ENCODE peak calls at places on chromosomes 2 and 18, in six cellular contexts. One of them, this sample, is unnamed.

GRCh38 chr2:6748399-6748798 is 117.3 kb downstream of the CMPK2 start:
- DNase-seq in K562: no peak
- DNase-seq in tibial nerve: no peak
- DNase-seq in A549: no peak
- DNase-seq in upper lobe of left lung: no peak
- DNase-seq in sigmoid colon: no peak
- DNase-seq in this sample: no peak

GRCh38 chr2:190338453-190338852 is 4.9 kb upstream of the INPP1 start:
- DNase-seq in upper lobe of left lung: no peak
- DNase-seq in K562: no peak
- DNase-seq in sigmoid colon: no peak
- DNase-seq in A549: no peak
- DNase-seq in tibial nerve: no peak
- DNase-seq in this sample: no peak

GRCh38 chr2:199465988-199466703 is 8.4 kb upstream of the SATB2 start:
- DNase-seq in A549: no peak
- DNase-seq in sigmoid colon: no peak
- DNase-seq in K562: no peak
- DNase-seq in tibial nerve: no peak
- DNase-seq in upper lobe of left lung: no peak
- DNase-seq in this sample: no peak

GRCh38 chr2:19474128-19474527 is 115.7 kb upstream of the OSR1 start:
- DNase-seq in upper lobe of left lung: no peak
- DNase-seq in K562: no peak
- DNase-seq in A549: no peak
- DNase-seq in tibial nerve: no peak
- DNase-seq in sigmoid colon: peak; percentile 68
- DNase-seq in this sample: no peak

GRCh38 chr18:58276640-58277456 is 232.8 kb downstream of the NEDD4L start:
- DNase-seq in A549: no peak
- DNase-seq in sigmoid colon: no peak
- DNase-seq in K562: no peak
- DNase-seq in tibial nerve: no peak
- DNase-seq in upper lobe of left lung: no peak
- DNase-seq in this sample: no peak

GRCh38 chr2:79855264-79856006 is 342.6 kb downstream of the CTNNA2 start:
- DNase-seq in K562: no peak
- DNase-seq in A549: peak; percentile 6
- DNase-seq in tibial nerve: no peak
- DNase-seq in sigmoid colon: no peak
- DNase-seq in upper lobe of left lung: no peak
- DNase-seq in this sample: no peak

GRCh38 chr2:218781691-218782528 is at the start of gene CYP27A1:
- DNase-seq in A549: no peak
- DNase-seq in upper lobe of left lung: peak; percentile 89
- DNase-seq in K562: no peak
- DNase-seq in sigmoid colon: peak; percentile 81
- DNase-seq in tibial nerve: peak; percentile 49
- DNase-seq in this sample: peak; percentile 65

GRCh38 chr18:33051397-33051796 is 278.6 kb upstream of the KLHL14 start:
- DNase-seq in A549: no peak
- DNase-seq in sigmoid colon: no peak
- DNase-seq in upper lobe of left lung: no peak
- DNase-seq in K562: no peak
- DNase-seq in tibial nerve: no peak
- DNase-seq in this sample: no peak

GRCh38 chr18:73087291-73087977 is 219.6 kb upstream of the NETO1 start:
- DNase-seq in sigmoid colon: no peak
- DNase-seq in A549: no peak
- DNase-seq in tibial nerve: no peak
- DNase-seq in upper lobe of left lung: no peak
- DNase-seq in K562: no peak
- DNase-seq in this sample: no peak

GRCh38 chr2:180705122-180705521 is 275.3 kb upstream of the UBE2E3 start:
- DNase-seq in upper lobe of left lung: no peak
- DNase-seq in tibial nerve: no peak
- DNase-seq in A549: no peak
- DNase-seq in sigmoid colon: no peak
- DNase-seq in K562: no peak
- DNase-seq in this sample: no peak

GRCh38 chr2:150752229-150752628 is 264.8 kb upstream of the RND3 start:
- DNase-seq in K562: no peak
- DNase-seq in upper lobe of left lung: no peak
- DNase-seq in sigmoid colon: no peak
- DNase-seq in tibial nerve: no peak
- DNase-seq in A549: no peak
- DNase-seq in this sample: no peak

GRCh38 chr2:26637811-26638310 is 3.3 kb downstream of the CIB4 start:
- DNase-seq in A549: no peak
- DNase-seq in sigmoid colon: peak; percentile 27
- DNase-seq in tibial nerve: no peak
- DNase-seq in upper lobe of left lung: peak; percentile 62
- DNase-seq in K562: no peak
- DNase-seq in this sample: no peak

GRCh38 chr18:34880882-34881852 is 160.0 kb upstream of the MAPRE2 start:
- DNase-seq in upper lobe of left lung: no peak
- DNase-seq in A549: no peak
- DNase-seq in K562: no peak
- DNase-seq in sigmoid colon: no peak
- DNase-seq in tibial nerve: no peak
- DNase-seq in this sample: no peak

GRCh38 chr2:133776936-133777587 is 208.8 kb upstream of the NCKAP5 start:
- DNase-seq in K562: no peak
- DNase-seq in A549: no peak
- DNase-seq in sigmoid colon: no peak
- DNase-seq in tibial nerve: no peak
- DNase-seq in upper lobe of left lung: no peak
- DNase-seq in this sample: no peak

GRCh38 chr2:238523158-238524110 is 96.7 kb downstream of the ASB1 start:
- DNase-seq in sigmoid colon: peak; percentile 97
- DNase-seq in upper lobe of left lung: peak; percentile 70
- DNase-seq in A549: no peak
- DNase-seq in tibial nerve: peak; percentile 59
- DNase-seq in K562: no peak
- DNase-seq in this sample: peak; percentile 82

GRCh38 chr2:11329759-11330158 is 14.7 kb downstream of the ROCK2 start:
- DNase-seq in tibial nerve: no peak
- DNase-seq in A549: no peak
- DNase-seq in sigmoid colon: no peak
- DNase-seq in upper lobe of left lung: no peak
- DNase-seq in K562: no peak
- DNase-seq in this sample: no peak

GRCh38 chr2:226439337-226439736 is 360.3 kb downstream of the IRS1 start:
- DNase-seq in A549: no peak
- DNase-seq in tibial nerve: no peak
- DNase-seq in sigmoid colon: no peak
- DNase-seq in K562: no peak
- DNase-seq in upper lobe of left lung: no peak
- DNase-seq in this sample: no peak

GRCh38 chr2:232434563-232435374 is 21.2 kb upstream of the ALPI start:
- DNase-seq in tibial nerve: no peak
- DNase-seq in upper lobe of left lung: no peak
- DNase-seq in sigmoid colon: no peak
- DNase-seq in A549: no peak
- DNase-seq in K562: no peak
- DNase-seq in this sample: no peak

GRCh38 chr2:185417111-185417510 is 321.5 kb upstream of the FSIP2 start:
- DNase-seq in tibial nerve: no peak
- DNase-seq in K562: no peak
- DNase-seq in A549: no peak
- DNase-seq in upper lobe of left lung: no peak
- DNase-seq in sigmoid colon: no peak
- DNase-seq in this sample: no peak

GRCh38 chr18:9683418-9684396 is 24.4 kb upstream of the RAB31 start:
- DNase-seq in K562: peak; percentile 63
- DNase-seq in tibial nerve: no peak
- DNase-seq in sigmoid colon: no peak
- DNase-seq in A549: no peak
- DNase-seq in upper lobe of left lung: no peak
- DNase-seq in this sample: peak; percentile 43

GRCh38 chr2:145186303-145186702 is 666.4 kb upstream of the ZEB2 start:
- DNase-seq in sigmoid colon: peak; percentile 69
- DNase-seq in K562: peak; percentile 14
- DNase-seq in A549: no peak
- DNase-seq in tibial nerve: peak; percentile 20
- DNase-seq in upper lobe of left lung: no peak
- DNase-seq in this sample: no peak

GRCh38 chr2:150517951-150518680 is 30.6 kb upstream of the RND3 start:
- DNase-seq in upper lobe of left lung: no peak
- DNase-seq in K562: no peak
- DNase-seq in tibial nerve: no peak
- DNase-seq in A549: no peak
- DNase-seq in sigmoid colon: no peak
- DNase-seq in this sample: no peak

GRCh38 chr18:60050821-60051220 is 151.0 kb downstream of the PMAIP1 start:
- DNase-seq in K562: no peak
- DNase-seq in upper lobe of left lung: no peak
- DNase-seq in sigmoid colon: no peak
- DNase-seq in tibial nerve: no peak
- DNase-seq in A549: no peak
- DNase-seq in this sample: no peak

GRCh38 chr2:21501344-21502027 is 377.7 kb downstream of the TDRD15 start:
- DNase-seq in tibial nerve: no peak
- DNase-seq in upper lobe of left lung: no peak
- DNase-seq in K562: no peak
- DNase-seq in A549: no peak
- DNase-seq in sigmoid colon: no peak
- DNase-seq in this sample: no peak

GRCh38 chr2:201182650-201183372 is at the start of gene CASP10:
- DNase-seq in K562: peak; percentile 83
- DNase-seq in upper lobe of left lung: no peak
- DNase-seq in sigmoid colon: no peak
- DNase-seq in tibial nerve: no peak
- DNase-seq in A549: peak; percentile 84
- DNase-seq in this sample: no peak

GRCh38 chr2:98269274-98269673 is 77.0 kb upstream of the CNGA3 start:
- DNase-seq in A549: peak; percentile 44
- DNase-seq in tibial nerve: no peak
- DNase-seq in K562: peak; percentile 29
- DNase-seq in sigmoid colon: no peak
- DNase-seq in upper lobe of left lung: no peak
- DNase-seq in this sample: no peak

DNA sequence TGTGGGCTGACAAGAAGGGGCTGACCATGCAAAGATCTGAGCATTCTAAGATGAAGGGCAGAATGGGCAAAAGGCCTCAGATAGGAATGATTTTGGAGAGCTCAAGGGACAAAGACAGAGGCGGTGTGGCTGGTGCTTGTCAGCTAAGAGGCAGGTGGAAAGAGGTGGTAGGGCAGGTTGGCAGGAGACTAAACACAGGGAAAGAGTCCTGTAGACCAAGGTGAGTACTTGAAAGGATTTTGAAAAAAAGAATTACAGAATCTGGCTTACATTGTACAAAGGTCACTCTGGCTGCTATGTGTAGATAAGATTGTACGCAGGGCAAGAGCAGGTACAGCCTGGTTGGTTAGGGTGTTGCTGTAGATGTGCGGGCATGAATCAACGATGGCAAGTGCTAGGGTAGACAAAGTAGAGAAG is 50.6 kb downstream of the STK39 start:
- DNase-seq in upper lobe of left lung: no peak
- DNase-seq in A549: no peak
- DNase-seq in K562: no peak
- DNase-seq in tibial nerve: no peak
- DNase-seq in sigmoid colon: no peak
- DNase-seq in this sample: no peak
- TF ChIP-seq EP300 in upper lobe of left lung: no peak
- TF ChIP-seq EP300 in A549: no peak
- TF ChIP-seq EP300 in K562: no peak
- TF ChIP-seq EP300 in tibial nerve: no peak
- TF ChIP-seq EP300 in sigmoid colon: no peak
- TF ChIP-seq EP300 in this sample: no peak

GRCh38 chr2:109513749-109514588 is 99.8 kb downstream of the SEPTIN10 start:
- DNase-seq in A549: no peak
- DNase-seq in K562: no peak
- DNase-seq in tibial nerve: no peak
- DNase-seq in sigmoid colon: peak; percentile 88
- DNase-seq in upper lobe of left lung: no peak
- DNase-seq in this sample: peak; percentile 71
- TF ChIP-seq POLR2A in A549: no peak
- TF ChIP-seq POLR2A in K562: no peak
- TF ChIP-seq POLR2A in tibial nerve: no peak
- TF ChIP-seq POLR2A in sigmoid colon: no peak
- TF ChIP-seq POLR2A in upper lobe of left lung: no peak
- TF ChIP-seq POLR2A in this sample: no peak

GRCh38 chr2:206701952-206702630 is 16.1 kb downstream of the DYTN start:
- DNase-seq in A549: no peak
- DNase-seq in upper lobe of left lung: no peak
- DNase-seq in tibial nerve: no peak
- DNase-seq in sigmoid colon: no peak
- DNase-seq in K562: no peak
- DNase-seq in this sample: no peak
- TF ChIP-seq EP300 in A549: no peak
- TF ChIP-seq EP300 in upper lobe of left lung: no peak
- TF ChIP-seq EP300 in tibial nerve: no peak
- TF ChIP-seq EP300 in sigmoid colon: no peak
- TF ChIP-seq EP300 in K562: no peak
- TF ChIP-seq EP300 in this sample: no peak

GRCh38 chr18:55588876-55589595 is 1.0 kb upstream of the TCF4 start:
- DNase-seq in tibial nerve: no peak
- DNase-seq in upper lobe of left lung: no peak
- DNase-seq in K562: no peak
- DNase-seq in sigmoid colon: no peak
- DNase-seq in A549: no peak
- DNase-seq in this sample: no peak

GRCh38 chr18:55587341-55588000 is 521 bp downstream of the TCF4 start:
- DNase-seq in upper lobe of left lung: no peak
- DNase-seq in sigmoid colon: no peak
- DNase-seq in A549: peak; percentile 9
- DNase-seq in K562: peak; percentile 44
- DNase-seq in tibial nerve: no peak
- DNase-seq in this sample: peak; percentile 47

GRCh38 chr18:55592106-55592505 is 4.1 kb upstream of the TCF4 start:
- DNase-seq in sigmoid colon: no peak
- DNase-seq in upper lobe of left lung: no peak
- DNase-seq in K562: no peak
- DNase-seq in A549: no peak
- DNase-seq in tibial nerve: no peak
- DNase-seq in this sample: no peak

GRCh38 chr18:55588001-55588875 is at the start of gene TCF4:
- DNase-seq in tibial nerve: peak; percentile 24
- DNase-seq in A549: peak; percentile 12
- DNase-seq in sigmoid colon: peak; percentile 80
- DNase-seq in upper lobe of left lung: peak; percentile 93
- DNase-seq in K562: peak; percentile 63
- DNase-seq in this sample: peak; percentile 70

DNA sequence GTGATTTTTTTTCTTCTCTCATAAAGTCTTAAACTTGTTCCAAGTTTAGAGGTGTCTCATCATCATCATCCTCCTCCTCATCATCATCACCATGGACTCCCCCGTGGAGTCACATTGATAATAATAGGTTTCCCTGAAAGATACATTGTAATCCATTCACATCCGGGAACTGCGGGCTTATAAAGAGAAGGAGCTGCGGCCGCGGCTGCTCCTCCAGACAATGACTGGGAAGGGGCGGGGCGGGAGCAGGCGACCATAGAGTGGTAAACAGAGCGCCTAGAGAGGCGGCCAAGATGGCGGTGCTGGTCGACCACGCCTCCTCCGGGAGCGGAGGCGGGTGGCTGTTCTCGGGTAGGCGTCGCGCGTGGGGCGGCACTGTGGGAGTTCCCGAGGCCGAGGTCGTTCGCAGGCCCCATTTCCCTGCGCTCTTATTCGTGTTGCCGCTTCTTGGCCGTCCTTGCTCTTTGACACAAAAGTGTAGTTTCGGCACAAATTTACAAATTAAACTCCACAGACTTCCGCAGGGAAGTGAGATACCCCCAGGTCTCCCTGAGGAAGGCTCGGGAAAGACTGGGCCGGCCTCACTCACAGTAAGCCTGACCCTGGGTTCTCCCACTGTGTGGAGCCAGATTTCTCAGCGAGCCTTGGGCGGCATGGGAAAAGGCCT is 1.8 kb upstream of the TCF4 start:
- DNase-seq in A549: peak; percentile 69
- DNase-seq in upper lobe of left lung: peak; percentile 95
- DNase-seq in K562: peak; percentile 87
- DNase-seq in sigmoid colon: peak; percentile 98
- DNase-seq in tibial nerve: peak; percentile 95
- DNase-seq in this sample: peak; percentile 97
- TF ChIP-seq POLR2A in A549: peak; percentile 89
- TF ChIP-seq POLR2A in upper lobe of left lung: no peak
- TF ChIP-seq POLR2A in K562: peak; percentile 84
- TF ChIP-seq POLR2A in sigmoid colon: peak; percentile 15
- TF ChIP-seq POLR2A in tibial nerve: peak; percentile 32
- TF ChIP-seq POLR2A in this sample: peak; percentile 42